ENCODE peak calls at places on chromosome 13, in eight cellular contexts. Q is adrenal gland, M is aorta, W is heart right ventricle, Y is body of pancreas, U is left ventricle myocardium inferior, S is tibial artery, I is cardiac muscle cell. T is an unnamed sample. For H3K27me3, the result is how much of the 10 kb centered on the place peaks cover.

GRCh38 chr13:60959427-60959826 is 456.2 kb downstream of the PCDH20 start:
- DNase-seq in Q (no peak), M (no peak), W (no peak), Y (no peak), U (no peak), S (no peak), I (no peak), T (no peak)

GRCh38 chr13:112885782-112886268 is 83.2 kb upstream of the MCF2L start:
- DNase-seq in Q (peak), M (peak), W (peak), Y (peak), U (peak), S (peak), I (peak), T (peak)

GRCh38 chr13:22927008-22927393 is 253.8 kb upstream of the SGCG start:
- DNase-seq in Q (no peak), M (no peak), W (no peak), Y (no peak), U (no peak), S (no peak), I (no peak), T (no peak)

GRCh38 chr13:71813187-71813586 is 53.8 kb downstream of the DACH1 start:
- DNase-seq in Q (no peak), M (no peak), W (no peak), Y (no peak), U (no peak), S (no peak), I (no peak), T (no peak)

GRCh38 chr13:106919093-106919492 is 351.2 kb upstream of the ARGLU1 start:
- DNase-seq in Q (no peak), M (no peak), W (no peak), Y (no peak), U (no peak), S (no peak), I (no peak), T (no peak)

GRCh38 chr13:32577032-32577431 is 9.2 kb upstream of the PDS5B start:
- DNase-seq in Q (no peak), M (no peak), W (no peak), Y (no peak), U (no peak), S (no peak), I (no peak), T (no peak)

GRCh38 chr13:50291611-50292010 is 276.4 kb downstream of the KCNRG start:
- DNase-seq in Q (no peak), M (no peak), W (no peak), Y (no peak), U (no peak), S (no peak), I (no peak), T (no peak)

GRCh38 chr13:98951266-98951665 is 26.6 kb downstream of the DOCK9 start:
- DNase-seq in Q (no peak), M (no peak), W (no peak), Y (no peak), U (no peak), S (no peak), I (no peak), T (no peak)

GRCh38 chr13:112826565-112826964 is 136.7 kb downstream of the ATP11A start:
- DNase-seq in Q (no peak), M (peak), W (no peak), Y (no peak), U (no peak), S (no peak), I (no peak), T (no peak)

GRCh38 chr13:68047889-68048288 is 817.8 kb upstream of the PCDH9 start:
- DNase-seq in Q (no peak), M (no peak), W (no peak), Y (no peak), U (no peak), S (no peak), I (no peak), T (no peak)

GRCh38 chr13:101127741-101128353 is 288.5 kb downstream of the NALCN start:
- DNase-seq in Q (no peak), M (no peak), W (no peak), Y (peak), U (no peak), S (no peak), I (peak), T (peak)

GRCh38 chr13:53562419-53562818 is 533.8 kb downstream of the OLFM4 start:
- DNase-seq in Q (no peak), M (no peak), W (no peak), Y (no peak), U (no peak), S (no peak), I (no peak), T (no peak)

GRCh38 chr13:114299604-114300305 is 14.5 kb upstream of the CHAMP1 start:
- DNase-seq in Q (no peak), M (no peak), W (no peak), Y (no peak), U (no peak), S (no peak), I (no peak), T (no peak)

GRCh38 chr13:87975035-87975434 is 303.9 kb downstream of the SLITRK5 start:
- DNase-seq in Q (no peak), M (no peak), W (no peak), Y (no peak), U (no peak), S (no peak), I (no peak), T (no peak)

GRCh38 chr13:113493315-113493951 is 2.9 kb upstream of the DCUN1D2 start:
- DNase-seq in Q (no peak), M (no peak), W (no peak), Y (peak), U (no peak), S (no peak), I (no peak), T (no peak)

GRCh38 chr13:111414341-111414740 is 93.9 kb downstream of the TEX29 start:
- DNase-seq in Q (no peak), M (no peak), W (no peak), Y (no peak), U (no peak), S (no peak), I (no peak), T (no peak)
- H3K27me3 ChIP-seq in Q (under half), M (under half), W (under half), Y (under half), U (half or more), S (under half), I (under half), T (half or more)

DNA sequence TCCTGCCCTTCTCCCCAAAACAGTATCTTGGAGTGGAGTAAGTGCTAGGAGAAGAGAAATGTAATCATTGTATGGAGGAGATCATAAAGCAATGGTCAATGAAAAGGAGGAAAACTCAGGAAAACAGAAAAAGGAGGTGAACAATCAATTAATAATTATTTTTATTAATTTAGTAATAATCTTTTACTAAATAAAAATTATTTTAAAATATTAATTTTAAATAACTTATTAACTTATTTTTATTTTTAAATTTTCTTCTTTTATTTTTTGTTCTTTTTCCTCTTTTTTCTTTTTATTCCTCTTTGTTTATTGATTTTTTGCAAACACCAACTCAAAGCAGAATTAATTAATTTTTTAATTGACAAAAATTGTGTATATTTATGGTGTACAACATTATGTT is 80.3 kb downstream of the TNFSF11 start:
- DNase-seq in Q (no peak), M (no peak), W (no peak), Y (no peak), U (no peak), S (no peak), I (no peak), T (no peak)
- H3K27me3 ChIP-seq in Q (under half), M (under half), W (under half), Y (under half), U (under half), S (under half), I (under half), T (under half)

DNA sequence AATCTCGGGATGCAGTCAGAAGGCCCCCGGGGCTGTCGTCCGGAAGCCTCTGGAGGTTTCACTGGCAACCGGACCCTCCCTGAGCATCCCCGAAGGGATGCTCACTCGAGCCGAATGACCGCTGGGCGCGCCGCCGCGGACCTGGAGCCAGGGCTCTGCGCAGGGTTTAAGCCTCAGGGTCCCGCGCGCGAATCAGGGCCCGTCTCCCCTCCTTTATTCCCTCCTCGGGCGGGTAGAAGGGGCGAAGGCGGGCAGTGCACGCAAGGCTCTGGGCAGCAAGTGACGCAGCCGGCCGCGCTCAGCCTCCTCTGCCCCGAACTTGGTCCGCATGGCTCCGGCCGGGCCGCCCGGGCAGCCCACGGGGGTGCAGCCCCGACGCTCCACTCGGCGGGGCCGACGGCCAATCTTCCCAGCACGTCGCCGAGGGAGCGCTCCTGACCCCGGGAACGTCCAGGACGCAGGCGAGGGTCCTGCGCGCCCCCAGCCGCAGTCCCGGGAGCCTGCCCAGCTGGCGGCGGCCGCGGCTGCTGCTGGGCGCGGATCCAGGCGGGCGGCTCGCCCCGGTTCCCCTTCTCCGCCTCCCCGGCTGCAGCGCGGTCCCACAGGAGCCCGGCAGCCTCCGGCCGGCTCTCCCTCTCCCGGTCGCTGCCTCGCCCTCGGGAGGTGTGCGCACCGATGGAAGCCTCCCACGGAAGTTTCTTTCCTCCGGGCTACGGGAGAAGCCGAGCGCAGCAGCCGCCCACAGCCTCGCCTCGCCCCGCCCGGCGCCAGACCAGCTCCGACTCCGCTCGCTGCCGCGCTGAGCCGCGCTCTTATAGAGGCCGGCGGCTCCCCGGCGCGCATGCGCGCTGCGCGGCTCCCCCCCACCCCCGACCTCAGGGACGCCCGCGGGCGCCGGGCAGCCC is at the start of gene SHISA2:
- DNase-seq in Q (peak), M (peak), W (peak), Y (peak), U (peak), S (no peak), I (peak), T (peak)
- H3K27me3 ChIP-seq in Q (half or more), M (under half), W (under half), Y (under half), U (half or more), S (under half), I (under half), T (half or more)

DNA sequence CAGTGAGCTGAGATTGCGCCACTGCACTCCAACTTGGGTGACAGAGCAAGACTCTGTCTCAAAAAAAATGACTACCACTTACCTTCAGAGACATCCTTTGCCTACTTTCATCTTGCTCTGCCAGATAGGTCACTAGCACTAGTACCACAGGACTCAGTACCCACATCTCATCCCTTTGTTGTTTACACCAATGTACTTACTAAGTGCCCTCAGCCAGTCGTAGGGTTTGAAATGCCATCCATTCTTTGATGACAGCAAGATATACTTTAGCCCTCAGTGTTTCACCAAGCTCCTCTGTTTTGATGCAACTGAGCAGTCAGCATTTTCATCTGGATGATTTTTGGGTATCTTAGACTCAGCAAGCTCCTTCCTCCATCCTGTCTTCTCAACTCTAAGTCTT is 6.1 kb downstream of the URAD start:
- DNase-seq in Q (no peak), M (no peak), W (no peak), Y (no peak), U (no peak), S (no peak), I (no peak), T (no peak)
- H3K27me3 ChIP-seq in Q (half or more), M (under half), W (under half), Y (under half), U (half or more), S (under half), I (half or more), T (half or more)

DNA sequence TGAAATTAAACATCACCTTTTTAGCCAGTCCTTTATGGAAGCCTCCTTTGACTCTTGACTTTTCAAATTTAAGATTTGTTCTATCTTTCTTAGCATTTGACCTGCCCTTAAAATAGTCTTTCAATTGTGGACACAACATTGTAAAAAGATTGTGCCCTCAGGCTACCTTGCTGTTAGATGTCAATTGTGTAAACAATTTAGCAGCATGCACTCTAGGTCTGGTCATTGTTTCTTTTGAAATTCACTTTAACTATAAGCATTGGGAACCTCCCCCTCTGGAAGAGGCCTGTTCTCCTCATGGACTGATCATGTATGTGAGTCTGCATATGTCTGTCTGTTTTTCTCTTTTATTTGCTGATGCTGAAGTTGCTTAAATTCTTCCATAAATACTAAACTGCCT is 31.5 kb upstream of the PABPC3 start:
- DNase-seq in Q (no peak), M (no peak), W (no peak), Y (no peak), U (no peak), S (no peak), I (no peak), T (no peak)
- H3K27me3 ChIP-seq in Q (under half), M (under half), W (under half), Y (under half), U (half or more), S (under half), I (under half), T (under half)

DNA sequence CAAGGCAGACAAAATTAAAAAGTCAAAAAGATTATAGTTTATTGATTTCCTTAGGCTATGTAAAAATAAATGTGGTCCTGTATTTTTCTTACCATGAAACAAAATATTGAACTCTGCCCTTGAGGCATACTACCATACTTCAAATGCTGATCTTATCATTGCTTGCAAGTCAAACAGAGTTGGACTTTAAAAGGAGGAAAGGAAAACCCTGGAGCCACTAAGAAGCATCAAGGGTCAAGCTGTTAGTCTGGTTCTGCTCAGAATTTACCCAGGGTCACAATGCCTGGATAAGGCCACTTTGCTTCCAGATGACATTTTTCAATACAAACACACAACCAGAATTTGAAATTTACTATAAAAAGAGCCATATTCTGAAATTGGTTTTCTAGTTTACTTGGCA is 2.2 kb upstream of the FREM2 start:
- DNase-seq in Q (no peak), M (no peak), W (no peak), Y (no peak), U (no peak), S (no peak), I (peak), T (no peak)
- H3K27me3 ChIP-seq in Q (under half), M (under half), W (under half), Y (under half), U (half or more), S (under half), I (under half), T (under half)

GRCh38 chr13:95546919-95547318 is 5.6 kb upstream of the CLDN10 start:
- DNase-seq in Q (no peak), M (no peak), W (no peak), Y (no peak), U (no peak), S (no peak), I (no peak), T (no peak)
- H3K27me3 ChIP-seq in Q (under half), M (under half), W (under half), Y (under half), U (half or more), S (under half), I (under half), T (under half)

GRCh38 chr13:30910676-30911075 is 4.6 kb downstream of the MEDAG start:
- DNase-seq in Q (no peak), M (no peak), W (no peak), Y (no peak), U (no peak), S (no peak), I (no peak), T (no peak)
- H3K27me3 ChIP-seq in Q (under half), M (under half), W (under half), Y (under half), U (under half), S (under half), I (under half), T (under half)

DNA sequence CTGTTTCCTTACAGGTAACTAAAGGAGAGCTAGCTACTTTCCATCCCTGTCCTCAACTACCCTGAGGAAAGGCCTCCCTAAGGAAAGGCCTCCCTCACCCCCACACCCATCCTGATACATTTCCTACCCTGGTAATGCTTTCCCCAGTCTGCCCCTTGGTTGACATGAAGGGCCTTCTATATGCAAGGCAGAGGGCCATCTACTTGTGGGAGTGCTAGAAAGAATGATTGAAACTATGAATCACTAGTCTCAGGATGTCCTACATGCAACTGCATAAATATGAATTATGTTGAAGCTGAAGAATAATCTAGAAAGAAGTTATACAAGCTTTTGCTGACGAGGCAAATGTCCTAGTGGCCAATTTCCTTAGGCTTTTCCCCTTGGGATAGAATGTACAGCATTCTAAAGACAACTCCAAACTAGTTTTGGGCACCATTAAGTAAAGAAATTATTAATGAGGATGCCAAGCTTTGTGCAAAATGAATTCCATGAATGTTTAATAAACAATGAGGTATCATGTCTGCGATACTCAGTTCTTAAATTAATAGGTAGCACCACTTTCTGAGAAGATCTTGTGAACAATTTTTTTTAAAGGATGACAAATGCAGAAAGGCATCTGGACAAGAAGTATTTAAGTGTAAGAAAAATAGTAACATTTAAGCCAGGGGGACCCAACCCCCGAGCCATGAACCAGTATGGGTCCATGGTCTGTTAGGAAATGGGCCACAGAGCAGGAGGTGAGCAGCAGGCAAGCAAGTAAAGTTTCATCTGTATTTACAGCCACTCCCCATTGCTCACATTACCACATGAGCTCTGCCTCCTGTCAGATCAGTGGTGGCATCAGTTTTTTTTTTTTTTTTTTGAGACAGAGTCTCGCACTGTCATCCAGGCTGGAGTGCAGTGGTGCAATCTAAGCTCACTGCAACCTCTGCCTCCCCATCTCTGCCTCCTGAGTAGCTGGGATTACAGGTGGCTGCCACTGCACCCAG is 223.0 kb downstream of the LHFPL6 start:
- DNase-seq in Q (no peak), M (no peak), W (no peak), Y (no peak), U (no peak), S (no peak), I (no peak), T (no peak)
- H3K27me3 ChIP-seq in Q (under half), M (under half), W (under half), Y (under half), U (under half), S (under half), I (under half), T (under half)

GRCh38 chr13:37791699-37792098 is 77.9 kb downstream of the TRPC4 start:
- DNase-seq in Q (no peak), M (no peak), W (no peak), Y (no peak), U (no peak), S (no peak), I (no peak), T (no peak)

GRCh38 chr13:37788346-37788745 is 81.2 kb downstream of the TRPC4 start:
- DNase-seq in Q (no peak), M (no peak), W (no peak), Y (no peak), U (no peak), S (no peak), I (no peak), T (no peak)
- H3K27me3 ChIP-seq in Q (under half), M (under half), W (under half), Y (under half), U (under half), S (under half), I (under half), T (under half)

T was measured in BE2C.